ENCODE peak calls at places on chromosomes 7 and 10, in four cellular contexts. One of them, this sample, is unnamed. For H3K36me3, the result is how much of the 10 kb centered on the place peaks cover.

GRCh38 chr10:110422548-110422947 is 75.2 kb upstream of the DUSP5 start:
- DNase-seq in neuronal stem cell: no peak
- DNase-seq in transverse colon: no peak
- DNase-seq in BJ: no peak
- DNase-seq in this sample: no peak

GRCh38 chr10:30359373-30360206 is 10.5 kb upstream of the MTPAP start:
- DNase-seq in transverse colon: peak
- DNase-seq in neuronal stem cell: peak
- DNase-seq in BJ: no peak
- DNase-seq in this sample: no peak

GRCh38 chr7:117281562-117281961 is 41.3 kb downstream of the WNT2 start:
- DNase-seq in BJ: no peak
- DNase-seq in transverse colon: no peak
- DNase-seq in neuronal stem cell: no peak
- DNase-seq in this sample: no peak

GRCh38 chr7:47635091-47636090 is 53.5 kb upstream of the TNS3 start:
- DNase-seq in neuronal stem cell: no peak
- DNase-seq in transverse colon: peak
- DNase-seq in BJ: no peak
- DNase-seq in this sample: peak

GRCh38 chr10:122301055-122301810 is 30.1 kb downstream of the BTBD16 start:
- DNase-seq in neuronal stem cell: no peak
- DNase-seq in BJ: no peak
- DNase-seq in transverse colon: no peak
- DNase-seq in this sample: no peak

GRCh38 chr10:4034907-4035581 is 250.0 kb upstream of the KLF6 start:
- DNase-seq in BJ: no peak
- DNase-seq in neuronal stem cell: no peak
- DNase-seq in transverse colon: peak
- DNase-seq in this sample: no peak

GRCh38 chr7:27462575-27463270 is 200.0 kb downstream of the HIBADH start:
- DNase-seq in transverse colon: no peak
- DNase-seq in neuronal stem cell: no peak
- DNase-seq in BJ: no peak
- DNase-seq in this sample: no peak

GRCh38 chr7:33873518-33873917 is 31.8 kb upstream of the BMPER start:
- DNase-seq in transverse colon: no peak
- DNase-seq in BJ: no peak
- DNase-seq in neuronal stem cell: peak
- DNase-seq in this sample: no peak

GRCh38 chr7:5667391-5667790 is 114.1 kb downstream of the RNF216 start:
- DNase-seq in BJ: no peak
- DNase-seq in neuronal stem cell: no peak
- DNase-seq in transverse colon: no peak
- DNase-seq in this sample: peak

GRCh38 chr7:157709531-157710251 is 372.9 kb downstream of the DNAJB6 start:
- DNase-seq in neuronal stem cell: no peak
- DNase-seq in BJ: no peak
- DNase-seq in transverse colon: no peak
- DNase-seq in this sample: no peak

GRCh38 chr10:30538086-30538485 is 91.5 kb downstream of the LYZL2 start:
- DNase-seq in neuronal stem cell: no peak
- DNase-seq in BJ: no peak
- DNase-seq in transverse colon: no peak
- DNase-seq in this sample: no peak

GRCh38 chr10:68792115-68792514 is 35.2 kb upstream of the STOX1 start:
- DNase-seq in neuronal stem cell: no peak
- DNase-seq in transverse colon: no peak
- DNase-seq in BJ: no peak
- DNase-seq in this sample: no peak

GRCh38 chr10:60574388-60574787 is 184.7 kb upstream of the ANK3 start:
- DNase-seq in neuronal stem cell: no peak
- DNase-seq in transverse colon: no peak
- DNase-seq in BJ: no peak
- DNase-seq in this sample: no peak

GRCh38 chr10:114394531-114394930 is 9.8 kb downstream of the AFAP1L2 start:
- DNase-seq in BJ: no peak
- DNase-seq in transverse colon: no peak
- DNase-seq in neuronal stem cell: no peak
- DNase-seq in this sample: no peak

GRCh38 chr10:110411047-110411410 is 86.7 kb upstream of the DUSP5 start:
- DNase-seq in neuronal stem cell: no peak
- DNase-seq in transverse colon: no peak
- DNase-seq in BJ: no peak
- DNase-seq in this sample: no peak

GRCh38 chr7:4845740-4846142 is 16.1 kb downstream of the PAPOLB start:
- DNase-seq in neuronal stem cell: peak
- DNase-seq in BJ: no peak
- DNase-seq in transverse colon: no peak
- DNase-seq in this sample: no peak

GRCh38 chr7:148385009-148385682 is 205.4 kb upstream of the C7orf33 start:
- DNase-seq in neuronal stem cell: peak
- DNase-seq in BJ: no peak
- DNase-seq in transverse colon: no peak
- DNase-seq in this sample: peak

GRCh38 chr10:30048768-30049507 is 10.4 kb downstream of the JCAD start:
- DNase-seq in neuronal stem cell: no peak
- DNase-seq in transverse colon: no peak
- DNase-seq in BJ: no peak
- DNase-seq in this sample: no peak

GRCh38 chr7:40177071-40177470 is 42.3 kb downstream of the SUGCT start:
- DNase-seq in transverse colon: no peak
- DNase-seq in BJ: no peak
- DNase-seq in neuronal stem cell: no peak
- DNase-seq in this sample: no peak

GRCh38 chr10:87531908-87532622 is 27.4 kb downstream of the MINPP1 start:
- DNase-seq in neuronal stem cell: no peak
- DNase-seq in transverse colon: no peak
- DNase-seq in BJ: no peak
- DNase-seq in this sample: no peak

GRCh38 chr10:83959330-83959729 is 180.0 kb upstream of the GHITM start:
- DNase-seq in BJ: no peak
- DNase-seq in transverse colon: no peak
- DNase-seq in neuronal stem cell: no peak
- DNase-seq in this sample: no peak

GRCh38 chr10:78688945-78689935 is 379.5 kb upstream of the ZMIZ1 start:
- DNase-seq in BJ: no peak
- DNase-seq in neuronal stem cell: no peak
- DNase-seq in transverse colon: no peak
- DNase-seq in this sample: no peak

GRCh38 chr10:74991435-74991834 is 120.0 kb upstream of the SAMD8 start:
- DNase-seq in neuronal stem cell: no peak
- DNase-seq in transverse colon: no peak
- DNase-seq in BJ: no peak
- DNase-seq in this sample: no peak

GRCh38 chr10:72796042-72796441 is 97.5 kb upstream of the OIT3 start:
- DNase-seq in neuronal stem cell: no peak
- DNase-seq in BJ: no peak
- DNase-seq in transverse colon: no peak
- DNase-seq in this sample: no peak

DNA sequence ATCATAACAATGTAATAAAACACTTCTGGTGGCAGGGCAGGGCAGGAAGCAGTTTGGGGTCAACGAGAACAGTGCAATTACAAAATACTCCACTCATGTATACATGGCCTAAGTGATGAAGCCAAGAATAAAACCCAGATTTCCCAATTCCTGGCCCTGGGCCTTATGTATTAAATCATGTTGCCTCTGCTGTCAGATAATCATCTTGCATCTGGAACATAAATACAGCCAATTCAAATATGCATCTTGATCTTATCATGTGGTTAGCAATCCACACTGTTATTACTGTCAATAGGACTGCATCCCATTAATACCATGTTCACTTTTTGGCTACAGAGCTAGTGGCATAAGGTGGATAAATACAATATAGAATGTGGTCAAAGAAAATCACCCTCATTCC is 186.5 kb upstream of the SLC25A13 start:
- DNase-seq in transverse colon: no peak
- DNase-seq in neuronal stem cell: no peak
- DNase-seq in BJ: no peak
- DNase-seq in this sample: peak
- H3K36me3 ChIP-seq in transverse colon: under half
- H3K36me3 ChIP-seq in neuronal stem cell: under half
- H3K36me3 ChIP-seq in BJ: under half
- H3K36me3 ChIP-seq in this sample: under half

GRCh38 chr7:112946350-112946749 is 140.3 kb downstream of the GPR85 start:
- DNase-seq in neuronal stem cell: no peak
- DNase-seq in BJ: no peak
- DNase-seq in transverse colon: no peak
- DNase-seq in this sample: no peak
- H3K36me3 ChIP-seq in neuronal stem cell: under half
- H3K36me3 ChIP-seq in BJ: under half
- H3K36me3 ChIP-seq in transverse colon: under half
- H3K36me3 ChIP-seq in this sample: under half

DNA sequence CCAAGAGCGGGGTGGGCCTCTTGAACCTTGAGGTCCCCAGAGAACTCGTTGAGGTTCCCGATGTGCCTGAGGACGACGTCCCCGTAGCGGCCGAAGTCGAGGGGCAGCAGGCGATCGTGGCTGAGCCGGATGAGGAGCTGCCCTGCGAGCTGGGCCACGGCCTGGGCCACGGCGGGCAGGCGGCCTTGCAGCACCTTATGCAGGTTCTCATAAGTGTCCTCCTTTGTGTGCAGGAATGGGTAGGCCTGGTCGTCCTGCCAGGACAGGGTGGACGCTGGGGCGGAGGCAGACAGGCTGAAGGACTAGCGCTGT is 14.2 kb downstream of the TFR2 start:
- DNase-seq in BJ: no peak
- DNase-seq in transverse colon: no peak
- DNase-seq in neuronal stem cell: no peak
- DNase-seq in this sample: no peak
- H3K36me3 ChIP-seq in BJ: under half
- H3K36me3 ChIP-seq in transverse colon: under half
- H3K36me3 ChIP-seq in neuronal stem cell: under half
- H3K36me3 ChIP-seq in this sample: under half

DNA sequence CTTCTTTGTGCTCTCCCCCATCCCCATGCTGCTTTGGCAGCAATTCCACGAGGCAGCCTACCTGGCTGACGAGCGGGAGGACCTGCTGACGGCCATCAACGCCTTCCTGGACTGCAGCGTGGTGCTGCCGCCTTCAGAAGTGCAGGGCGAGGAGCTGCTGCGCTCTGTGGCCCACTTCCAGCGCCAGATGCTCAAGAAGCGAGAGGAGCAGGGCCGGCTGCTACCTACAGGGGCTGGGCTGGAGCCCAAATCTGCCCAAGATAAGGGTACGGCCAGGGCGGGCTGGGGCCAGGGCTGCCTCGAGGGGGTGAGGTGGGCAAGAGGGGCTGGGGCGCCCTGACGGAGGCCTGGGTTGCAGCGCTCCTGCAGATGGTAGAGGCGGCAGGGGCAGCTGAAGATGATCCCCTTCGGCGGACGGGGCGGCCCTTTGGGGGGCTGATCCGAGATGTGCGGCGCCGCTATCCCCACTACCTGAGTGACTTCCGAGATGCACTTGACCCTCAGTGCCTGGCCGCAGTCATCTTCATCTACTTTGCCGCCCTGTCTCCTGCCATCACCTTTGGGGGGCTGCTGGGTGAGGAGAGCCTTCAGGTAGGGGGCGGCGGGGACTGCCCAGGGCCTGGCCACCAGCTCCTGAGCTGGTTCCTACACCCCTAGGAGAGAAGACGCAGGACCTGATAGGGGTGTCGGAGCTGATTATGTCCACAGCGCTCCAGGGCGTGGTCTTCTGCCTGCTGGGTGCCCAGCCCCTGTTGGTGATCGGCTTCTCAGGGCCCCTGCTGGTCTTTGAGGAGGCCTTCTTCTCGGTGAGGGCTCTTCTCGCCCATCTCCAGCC is 9.4 kb downstream of the FASTK start:
- DNase-seq in neuronal stem cell: no peak
- DNase-seq in BJ: no peak
- DNase-seq in transverse colon: no peak
- DNase-seq in this sample: no peak
- H3K36me3 ChIP-seq in neuronal stem cell: half or more
- H3K36me3 ChIP-seq in BJ: half or more
- H3K36me3 ChIP-seq in transverse colon: half or more
- H3K36me3 ChIP-seq in this sample: under half

DNA sequence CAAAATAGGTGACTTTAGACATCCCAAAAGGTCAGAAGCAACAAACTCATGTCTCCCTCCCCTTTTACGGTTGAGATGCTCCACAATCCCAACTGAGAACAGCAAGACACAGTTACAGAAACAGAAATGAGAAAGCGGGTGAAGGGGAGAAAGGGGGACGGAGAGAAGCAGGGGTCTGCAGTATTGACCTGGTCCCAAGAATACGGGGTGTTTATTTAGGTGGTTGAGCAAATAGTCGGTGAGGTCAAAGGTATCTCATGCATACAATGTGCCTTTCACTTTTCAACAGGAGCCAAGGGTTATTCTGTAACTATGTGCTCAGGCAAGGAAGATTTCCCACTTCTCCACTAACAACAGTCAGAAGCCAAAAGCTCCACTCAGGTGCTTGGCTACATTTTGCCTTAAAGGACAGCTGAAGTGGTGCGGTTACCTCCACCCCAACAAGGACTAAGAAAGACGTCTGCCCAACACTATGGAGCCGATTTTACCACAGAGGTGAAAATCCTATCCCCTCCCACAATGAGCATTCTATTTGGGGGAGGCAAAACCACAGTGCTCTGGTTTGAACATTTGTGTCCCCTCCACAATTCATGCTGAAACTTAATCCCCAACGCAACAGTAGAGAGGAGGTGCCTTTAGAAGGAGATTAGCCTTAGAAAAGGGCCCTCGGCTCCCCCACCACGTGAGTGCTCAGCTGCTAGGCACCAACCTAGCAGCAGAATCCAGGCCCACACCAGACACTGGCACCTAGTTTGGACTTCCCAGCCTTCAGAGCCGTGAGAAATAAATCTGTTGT is 77.9 kb downstream of the PARD3 start:
- DNase-seq in neuronal stem cell: no peak
- DNase-seq in transverse colon: no peak
- DNase-seq in BJ: no peak
- DNase-seq in this sample: no peak
- H3K36me3 ChIP-seq in neuronal stem cell: under half
- H3K36me3 ChIP-seq in transverse colon: under half
- H3K36me3 ChIP-seq in BJ: under half
- H3K36me3 ChIP-seq in this sample: under half